ENCODE peak calls at places on chromosomes 13 and 19, in six cellular contexts. T, B, W, D, Y and R are unnamed samples.

GRCh38 chr13:83499286-83499685 is 383.0 kb downstream of the SLITRK1 start:
- DNase-seq in D (no peak), B (no peak), W (no peak), Y (no peak), T (no peak), R (no peak)

GRCh38 chr13:24681930-24682329 is 1.7 kb downstream of the ATP12A start:
- DNase-seq in T (no peak), B (no peak), Y (no peak), D (no peak), W (no peak), R (no peak)

GRCh38 chr13:113947321-113948033 is 26.4 kb downstream of the C13orf46 start:
- DNase-seq in W (no peak), Y (no peak), D (peak; percentile 12), T (peak; percentile 66), B (peak; percentile 31), R (no peak)

GRCh38 chr19:5036733-5037681 is 68.1 kb downstream of the KDM4B start:
- DNase-seq in B (peak; percentile 74), Y (no peak), T (no peak), D (no peak), W (no peak), R (peak; percentile 57)

GRCh38 chr13:98216135-98216565 is 39.1 kb upstream of the RNF113B start:
- DNase-seq in D (peak; percentile 33), T (peak; percentile 67), Y (no peak), W (no peak), B (peak; percentile 70), R (no peak)

GRCh38 chr19:31383553-31383952 is 34.3 kb upstream of the TSHZ3 start:
- DNase-seq in D (no peak), B (no peak), Y (no peak), T (no peak), W (no peak), R (no peak)

GRCh38 chr19:29467824-29468401 is 57.9 kb upstream of the VSTM2B start:
- DNase-seq in W (no peak), T (no peak), D (peak; percentile 41), B (no peak), Y (no peak), R (no peak)

GRCh38 chr13:27053902-27054595 is 117.6 kb downstream of the USP12 start:
- DNase-seq in Y (no peak), T (no peak), B (peak; percentile 18), D (peak; percentile 41), W (no peak), R (no peak)

GRCh38 chr13:110346661-110347067 is 39.6 kb downstream of the COL4A2 start:
- DNase-seq in B (no peak), T (no peak), D (peak; percentile 13), W (no peak), Y (no peak), R (peak; percentile 54)

GRCh38 chr13:31920301-31920818 is 111.2 kb upstream of the FRY start:
- DNase-seq in W (no peak), D (no peak), T (no peak), Y (no peak), B (no peak), R (no peak)

GRCh38 chr13:55583953-55584593 is 1556.6 kb upstream of the PRR20A start:
- DNase-seq in T (no peak), W (no peak), Y (no peak), D (no peak), B (no peak), R (no peak)

GRCh38 chr13:62512194-62513141 is 1096.8 kb upstream of the PCDH20 start:
- DNase-seq in Y (peak; percentile 24), W (no peak), T (peak; percentile 42), B (peak; percentile 9), D (peak; percentile 35), R (peak; percentile 20)

GRCh38 chr19:46731584-46731983 is 14.3 kb upstream of the FKRP start:
- DNase-seq in B (no peak), T (no peak), W (no peak), D (no peak), Y (no peak), R (no peak)

GRCh38 chr19:2266183-2266993 is 10.2 kb upstream of the JSRP1 start:
- DNase-seq in Y (peak; percentile 54), D (no peak), B (peak; percentile 78), T (peak; percentile 93), W (no peak), R (peak; percentile 79)

GRCh38 chr19:737591-738093 is 13.3 kb upstream of the MISP start:
- DNase-seq in W (no peak), B (peak; percentile 36), D (no peak), T (peak; percentile 52), Y (no peak), R (no peak)

GRCh38 chr13:33264620-33264978 is 21.0 kb downstream of the STARD13 start:
- DNase-seq in Y (no peak), B (no peak), T (no peak), D (no peak), W (no peak), R (peak; percentile 66)

GRCh38 chr13:110812111-110812868 is 98.8 kb downstream of the ING1 start:
- DNase-seq in D (no peak), B (peak; percentile 15), Y (no peak), T (no peak), W (peak; percentile 76), R (no peak)

GRCh38 chr19:56839665-56840451 is 668 bp downstream of the PEG3 start:
- DNase-seq in T (peak; percentile 61), D (no peak), W (peak; percentile 95), B (peak; percentile 2), Y (no peak), R (peak; percentile 85)

GRCh38 chr19:3458229-3458555 is 22.1 kb downstream of the SMIM24 start:
- DNase-seq in D (no peak), T (no peak), B (no peak), Y (no peak), W (no peak), R (peak; percentile 53)

DNA sequence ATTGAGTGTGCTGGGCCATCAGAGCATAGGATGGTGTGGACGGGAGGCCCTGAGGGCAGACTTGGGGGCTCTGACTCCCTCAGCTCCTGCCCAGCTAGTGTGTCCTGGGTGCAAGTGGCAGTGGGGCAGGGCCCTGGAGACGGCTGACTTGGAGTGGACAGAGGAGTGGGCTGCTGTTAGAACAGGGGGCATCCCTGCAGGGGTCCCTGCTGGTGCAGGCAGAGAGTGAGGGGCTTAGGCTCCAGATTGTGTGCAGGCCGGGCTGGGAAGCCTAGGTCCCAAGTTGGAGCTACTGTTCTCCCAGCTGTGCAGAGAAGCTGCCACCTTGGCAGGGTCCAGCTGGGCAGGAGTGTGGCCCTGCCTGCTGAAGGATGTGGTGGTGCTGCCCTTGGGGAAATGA is 8.6 kb downstream of the KCTD15 start:
- DNase-seq in Y (no peak), T (no peak), D (no peak), W (no peak), B (no peak), R (no peak)
- H3K36me3 ChIP-seq in Y (no peaks in the 10 kb centered on the region), T (peaks cover 73% of the 10 kb centered on the region), D (no peaks in the 10 kb centered on the region), W (peaks cover 36% of the 10 kb centered on the region), B (peaks cover 61% of the 10 kb centered on the region), R (peaks cover 72% of the 10 kb centered on the region)

GRCh38 chr19:10753305-10753704 is 35.4 kb downstream of the DNM2 start:
- DNase-seq in B (no peak), W (no peak), Y (no peak), T (no peak), D (no peak), R (no peak)

GRCh38 chr19:10749435-10750384 is 31.8 kb downstream of the DNM2 start:
- DNase-seq in Y (no peak), T (peak; percentile 87), D (no peak), B (no peak), W (no peak), R (no peak)

GRCh38 chr19:10752237-10752912 is 34.5 kb downstream of the DNM2 start:
- DNase-seq in T (no peak), Y (no peak), B (no peak), D (no peak), W (no peak), R (no peak)

GRCh38 chr19:10751109-10751972 is 33.5 kb downstream of the DNM2 start:
- DNase-seq in T (peak; percentile 74), B (peak; percentile 46), W (no peak), D (no peak), Y (no peak), R (peak; percentile 62)

GRCh38 chr19:10752913-10753285 is 35.0 kb downstream of the DNM2 start:
- DNase-seq in T (no peak), W (no peak), B (no peak), D (no peak), Y (no peak), R (no peak)
- H3K27ac ChIP-seq in T (peak overlapping the region; percentile 92), W (no peak overlapping the region), B (no peak overlapping the region), D (no peak overlapping the region), Y (no peak overlapping the region), R (peak overlapping the region; percentile 93)

GRCh38 chr19:18594096-18594823 is 5.7 kb downstream of the REX1BD start:
- DNase-seq in Y (no peak), W (no peak), D (no peak), T (peak; percentile 80), B (peak; percentile 80), R (peak; percentile 96)

GRCh38 chr19:18599485-18599884 is 7.1 kb downstream of the CRLF1 start:
- DNase-seq in Y (no peak), W (no peak), D (no peak), B (no peak), T (no peak), R (no peak)

GRCh38 chr19:18597809-18598660 is 8.6 kb downstream of the CRLF1 start:
- DNase-seq in Y (no peak), D (no peak), B (no peak), W (no peak), T (no peak), R (no peak)

GRCh38 chr19:18594824-18595373 is 6.3 kb downstream of the REX1BD start:
- DNase-seq in T (no peak), D (no peak), Y (no peak), B (no peak), W (no peak), R (no peak)

GRCh38 chr19:18596752-18597157 is 8.2 kb downstream of the REX1BD start:
- DNase-seq in B (peak; percentile 34), Y (no peak), D (peak; percentile 10), W (no peak), T (peak; percentile 67), R (peak; percentile 89)
- TF ChIP-seq POLR2AphosphoS5 in B (no peak), Y (no peak), D (no peak), W (no peak), T (no peak), R (no peak)

GRCh38 chr19:8316351-8317125 is 4.6 kb downstream of the NDUFA7 start:
- DNase-seq in B (no peak), W (no peak), T (no peak), Y (no peak), D (no peak), R (no peak)
- H3K36me3 ChIP-seq in B (peaks cover 3% of the 10 kb centered on the region), W (peaks cover 49% of the 10 kb centered on the region), T (peaks cover 67% of the 10 kb centered on the region), Y (no peaks in the 10 kb centered on the region), D (peaks cover 33% of the 10 kb centered on the region), R (peaks cover 23% of the 10 kb centered on the region)

GRCh38 chr13:21014666-21015170 is 46.7 kb downstream of the LATS2 start:
- DNase-seq in T (no peak), W (no peak), B (peak; percentile 58), D (no peak), Y (no peak), R (no peak)

GRCh38 chr13:21012841-21013681 is 48.3 kb downstream of the LATS2 start:
- DNase-seq in B (peak; percentile 62), D (no peak), W (no peak), T (no peak), Y (no peak), R (no peak)

GRCh38 chr13:21012211-21012610 is 49.2 kb downstream of the LATS2 start:
- DNase-seq in T (no peak), B (no peak), W (no peak), Y (no peak), D (no peak), R (no peak)

GRCh38 chr13:21014139-21014665 is 47.2 kb downstream of the LATS2 start:
- DNase-seq in D (no peak), W (no peak), T (no peak), Y (no peak), B (no peak), R (no peak)

GRCh38 chr13:21013682-21014038 is 47.7 kb downstream of the LATS2 start:
- DNase-seq in B (no peak), D (no peak), W (no peak), Y (no peak), T (no peak), R (no peak)
- H3K27ac ChIP-seq in B (peak overlapping the region; percentile 10), D (no peak overlapping the region), W (no peak overlapping the region), Y (no peak overlapping the region), T (no peak overlapping the region), R (peak overlapping the region; percentile 39)